ENCODE peak calls at places on chromosomes 13 and 19, in four cellular contexts. One of them, this sample, is unnamed.

GRCh38 chr13:52162279-52163101 is 3.1 kb upstream of the NEK3 start:
- DNase-seq in IMR-90: peak; percentile 70
- DNase-seq in sigmoid colon: no peak
- DNase-seq in heart left ventricle: no peak
- DNase-seq in this sample: no peak

GRCh38 chr13:113397606-113398425 is 33.9 kb upstream of the GRTP1 start:
- DNase-seq in IMR-90: no peak
- DNase-seq in sigmoid colon: peak; percentile 45
- DNase-seq in heart left ventricle: no peak
- DNase-seq in this sample: peak; percentile 70

GRCh38 chr19:8525401-8525684 is 11.4 kb upstream of the ZNF414 start:
- DNase-seq in IMR-90: no peak
- DNase-seq in sigmoid colon: no peak
- DNase-seq in heart left ventricle: no peak
- DNase-seq in this sample: no peak

GRCh38 chr13:112066624-112067004 is 335 bp upstream of the SOX1 start:
- DNase-seq in IMR-90: no peak
- DNase-seq in sigmoid colon: no peak
- DNase-seq in heart left ventricle: peak; percentile 60
- DNase-seq in this sample: no peak

GRCh38 chr13:110018009-110018408 is 231.6 kb upstream of the IRS2 start:
- DNase-seq in IMR-90: peak; percentile 57
- DNase-seq in sigmoid colon: no peak
- DNase-seq in heart left ventricle: no peak
- DNase-seq in this sample: no peak

GRCh38 chr19:45150180-45150579 is 10.6 kb downstream of the NKPD1 start:
- DNase-seq in IMR-90: no peak
- DNase-seq in sigmoid colon: no peak
- DNase-seq in heart left ventricle: no peak
- DNase-seq in this sample: no peak

GRCh38 chr13:66509176-66509575 is 721.0 kb downstream of the PCDH9 start:
- DNase-seq in IMR-90: peak; percentile 12
- DNase-seq in sigmoid colon: no peak
- DNase-seq in heart left ventricle: no peak
- DNase-seq in this sample: no peak

GRCh38 chr13:48687249-48687648 is 33.5 kb downstream of the CYSLTR2 start:
- DNase-seq in IMR-90: no peak
- DNase-seq in sigmoid colon: no peak
- DNase-seq in heart left ventricle: no peak
- DNase-seq in this sample: no peak

GRCh38 chr19:53906211-53907192 is 2.6 kb upstream of the CACNG7 start:
- DNase-seq in IMR-90: no peak
- DNase-seq in sigmoid colon: no peak
- DNase-seq in heart left ventricle: no peak
- DNase-seq in this sample: no peak

GRCh38 chr13:99796175-99796819 is 175.3 kb downstream of the ZIC5 start:
- DNase-seq in IMR-90: peak; percentile 32
- DNase-seq in sigmoid colon: no peak
- DNase-seq in heart left ventricle: no peak
- DNase-seq in this sample: no peak

GRCh38 chr13:25059166-25059565 is 36.8 kb upstream of the PABPC3 start:
- DNase-seq in IMR-90: no peak
- DNase-seq in sigmoid colon: no peak
- DNase-seq in heart left ventricle: no peak
- DNase-seq in this sample: no peak

GRCh38 chr13:53126803-53127202 is 98.2 kb downstream of the OLFM4 start:
- DNase-seq in IMR-90: peak; percentile 65
- DNase-seq in sigmoid colon: peak; percentile 80
- DNase-seq in heart left ventricle: peak; percentile 15
- DNase-seq in this sample: no peak

GRCh38 chr19:1237027-1237659 is 662 bp downstream of the CBARP start:
- DNase-seq in IMR-90: no peak
- DNase-seq in sigmoid colon: peak; percentile 82
- DNase-seq in heart left ventricle: no peak
- DNase-seq in this sample: no peak

GRCh38 chr19:1239796-1240737 is 1.5 kb upstream of the ATP5F1D start:
- DNase-seq in IMR-90: peak; percentile 92
- DNase-seq in sigmoid colon: peak; percentile 96
- DNase-seq in heart left ventricle: peak; percentile 91
- DNase-seq in this sample: no peak

GRCh38 chr19:1239420-1239795 is 1.6 kb upstream of the CBARP start:
- DNase-seq in IMR-90: no peak
- DNase-seq in sigmoid colon: no peak
- DNase-seq in heart left ventricle: no peak
- DNase-seq in this sample: no peak

GRCh38 chr19:1237754-1238372 is at the start of gene CBARP:
- DNase-seq in IMR-90: no peak
- DNase-seq in sigmoid colon: peak; percentile 72
- DNase-seq in heart left ventricle: no peak
- DNase-seq in this sample: no peak

DNA sequence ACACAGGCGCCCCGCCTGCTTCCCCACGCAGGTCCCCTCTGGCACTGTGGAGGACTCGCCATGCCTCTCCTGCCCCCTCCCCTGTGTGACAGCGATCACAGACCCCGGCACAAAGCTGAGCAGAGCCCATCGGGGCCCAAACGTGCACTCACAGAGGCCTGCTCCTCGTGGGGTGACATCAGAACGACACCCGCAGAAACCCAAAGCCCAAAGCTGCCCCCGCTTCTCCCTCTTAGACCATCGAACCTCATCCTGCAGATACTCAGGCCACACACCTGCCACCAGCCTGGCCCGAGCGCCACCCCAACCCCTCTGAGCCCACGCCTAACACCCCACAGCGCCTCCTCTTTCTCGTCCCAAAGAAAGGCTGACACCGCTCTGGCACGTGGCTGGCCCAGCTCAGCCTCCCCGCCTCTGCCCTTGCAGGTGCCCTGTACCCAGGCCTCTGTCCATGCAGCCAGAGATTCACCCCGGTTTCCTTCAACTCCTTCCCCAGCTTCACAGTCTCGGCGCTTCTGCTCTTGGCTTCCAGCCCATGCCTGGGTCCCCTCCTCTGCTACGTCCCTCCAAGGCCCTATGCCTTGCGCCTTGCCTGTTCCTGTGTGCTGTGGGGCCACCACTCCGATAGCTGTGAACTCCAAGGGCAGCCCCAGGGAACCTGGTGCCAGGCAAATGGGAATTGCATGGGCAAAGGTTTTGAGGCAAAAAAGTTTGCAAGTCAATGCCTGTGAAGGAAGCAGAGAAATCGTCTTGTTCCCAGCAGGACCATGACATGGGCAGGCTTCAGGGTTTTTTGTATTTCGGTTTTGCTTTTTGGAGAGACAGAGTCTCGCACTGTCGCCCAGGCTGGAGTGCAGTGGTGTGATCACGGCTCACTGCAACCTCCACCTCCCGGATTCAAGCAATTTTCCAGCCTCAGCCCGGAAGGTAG is 833 bp upstream of the CBARP start:
- DNase-seq in IMR-90: no peak
- DNase-seq in sigmoid colon: no peak
- DNase-seq in heart left ventricle: no peak
- DNase-seq in this sample: no peak
- TF ChIP-seq POLR2A in IMR-90: no peak
- TF ChIP-seq POLR2A in sigmoid colon: no peak
- TF ChIP-seq POLR2A in heart left ventricle: no peak
- TF ChIP-seq POLR2A in this sample: no peak

GRCh38 chr19:27828781-27829275 is 1384.1 kb downstream of the UQCRFS1 start:
- DNase-seq in IMR-90: no peak
- DNase-seq in sigmoid colon: no peak
- DNase-seq in heart left ventricle: no peak
- DNase-seq in this sample: no peak
- H3K9me3 ChIP-seq in IMR-90: peaks cover 5% of the 10 kb centered on the region
- H3K9me3 ChIP-seq in sigmoid colon: no peaks in the 10 kb centered on the region
- H3K9me3 ChIP-seq in heart left ventricle: no peaks in the 10 kb centered on the region
- H3K9me3 ChIP-seq in this sample: no peaks in the 10 kb centered on the region

GRCh38 chr19:2949939-2950285 is 5.1 kb upstream of the ZNF77 start:
- DNase-seq in IMR-90: peak; percentile 50
- DNase-seq in sigmoid colon: no peak
- DNase-seq in heart left ventricle: peak; percentile 77
- DNase-seq in this sample: no peak

GRCh38 chr19:2942928-2943640 is 1.7 kb downstream of the ZNF77 start:
- DNase-seq in IMR-90: no peak
- DNase-seq in sigmoid colon: no peak
- DNase-seq in heart left ventricle: no peak
- DNase-seq in this sample: no peak

GRCh38 chr19:2944403-2944774 is 382 bp downstream of the ZNF77 start:
- DNase-seq in IMR-90: no peak
- DNase-seq in sigmoid colon: no peak
- DNase-seq in heart left ventricle: peak; percentile 10
- DNase-seq in this sample: no peak

GRCh38 chr19:2945575-2946184 is 909 bp upstream of the ZNF77 start:
- DNase-seq in IMR-90: no peak
- DNase-seq in sigmoid colon: no peak
- DNase-seq in heart left ventricle: no peak
- DNase-seq in this sample: no peak

DNA sequence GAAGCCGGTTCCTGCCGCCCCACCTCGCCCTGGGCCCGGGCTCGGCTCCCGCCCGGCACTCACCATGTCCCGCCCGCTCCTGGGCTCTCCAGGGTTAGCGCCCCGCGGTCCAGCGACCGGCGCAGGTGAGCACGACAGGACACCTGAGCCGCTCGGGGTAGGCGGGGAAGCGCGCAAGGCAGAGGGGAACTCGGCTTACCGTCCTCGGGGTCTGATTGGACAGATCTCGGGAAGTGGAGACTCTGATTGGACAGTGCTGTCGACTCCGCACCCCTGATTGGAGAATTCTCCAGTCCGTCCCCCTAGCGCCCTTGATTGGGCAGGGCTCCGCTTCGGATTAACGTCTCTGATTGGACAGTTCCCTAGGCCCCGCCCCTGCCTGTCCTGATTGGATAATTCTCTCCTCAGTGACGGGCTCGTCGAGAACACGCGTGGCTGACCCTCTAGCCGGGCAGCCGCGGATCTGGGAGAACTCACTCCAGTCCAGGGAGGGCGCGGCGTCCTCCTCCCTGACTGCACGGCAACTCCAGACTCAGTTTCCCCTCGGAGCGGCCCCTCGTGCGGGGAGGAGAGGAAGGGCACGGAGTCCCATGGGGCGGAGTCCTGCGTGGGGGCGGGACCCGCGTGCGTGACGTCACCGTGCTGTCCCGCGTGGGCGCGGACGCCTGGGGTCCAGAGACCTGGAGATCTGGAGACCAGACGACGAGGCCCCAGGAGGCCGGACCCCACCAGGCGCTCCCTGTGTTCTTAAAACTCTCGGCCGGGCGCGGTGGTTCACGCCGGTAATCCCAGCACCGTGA is at the start of gene ZNF77:
- DNase-seq in IMR-90: peak; percentile 99
- DNase-seq in sigmoid colon: peak; percentile 100
- DNase-seq in heart left ventricle: peak; percentile 99
- DNase-seq in this sample: peak; percentile 100
- TF ChIP-seq POLR2A in IMR-90: peak; percentile 49
- TF ChIP-seq POLR2A in sigmoid colon: peak; percentile 21
- TF ChIP-seq POLR2A in heart left ventricle: peak; percentile 19
- TF ChIP-seq POLR2A in this sample: no peak

GRCh38 chr19:6988257-6988656 is 33.0 kb downstream of the MBD3L2B start:
- DNase-seq in IMR-90: no peak
- DNase-seq in sigmoid colon: no peak
- DNase-seq in heart left ventricle: no peak
- DNase-seq in this sample: no peak
- H3K9me3 ChIP-seq in IMR-90: peaks cover 26% of the 10 kb centered on the region
- H3K9me3 ChIP-seq in sigmoid colon: peaks cover 10% of the 10 kb centered on the region
- H3K9me3 ChIP-seq in heart left ventricle: no peaks in the 10 kb centered on the region
- H3K9me3 ChIP-seq in this sample: peaks cover 5% of the 10 kb centered on the region

DNA sequence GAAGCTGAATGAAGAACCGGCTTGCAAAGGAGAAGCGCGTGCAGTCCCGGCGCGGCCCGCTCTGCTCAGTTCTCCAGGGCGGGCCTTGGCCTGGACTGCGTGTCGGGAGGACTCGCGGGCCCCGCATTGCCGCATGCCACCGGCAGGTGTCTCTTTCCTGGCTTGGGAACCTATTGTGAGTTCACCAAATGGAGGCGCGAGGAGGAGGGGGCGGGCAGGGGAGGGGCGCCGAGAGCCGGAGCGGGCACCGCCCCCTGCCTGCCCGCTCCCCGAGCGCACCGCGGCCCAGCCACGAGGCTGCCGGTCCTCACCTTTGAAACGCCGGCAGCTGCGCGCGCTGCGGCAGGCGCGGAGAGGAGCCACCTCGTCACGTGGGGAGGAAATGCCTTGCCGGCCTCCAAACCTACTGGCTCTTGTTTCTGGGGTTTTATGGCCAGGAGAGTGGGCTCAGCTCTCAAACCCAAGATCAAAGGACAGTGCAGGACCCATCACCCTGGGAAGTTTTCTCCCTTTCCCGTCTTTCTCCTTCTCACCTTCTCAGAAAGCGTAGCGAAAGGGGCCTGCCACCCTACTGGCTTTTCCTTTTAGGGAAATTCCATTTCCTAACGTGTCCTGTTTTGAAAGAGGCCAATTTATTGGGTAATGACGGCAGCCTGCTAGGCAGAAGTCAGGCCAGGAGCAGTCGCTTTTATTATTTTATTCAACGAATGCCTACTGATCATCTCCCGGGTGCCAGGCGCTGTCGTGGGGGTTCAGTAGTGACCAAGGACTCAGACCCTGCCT is 13.8 kb upstream of the UBE2L5 start:
- DNase-seq in IMR-90: peak; percentile 79
- DNase-seq in sigmoid colon: peak; percentile 98
- DNase-seq in heart left ventricle: peak; percentile 92
- DNase-seq in this sample: peak; percentile 97
- TF ChIP-seq POLR2A in IMR-90: no peak
- TF ChIP-seq POLR2A in sigmoid colon: no peak
- TF ChIP-seq POLR2A in heart left ventricle: no peak
- TF ChIP-seq POLR2A in this sample: no peak

GRCh38 chr19:27674701-27675100 is 1538.2 kb downstream of the UQCRFS1 start:
- DNase-seq in IMR-90: no peak
- DNase-seq in sigmoid colon: no peak
- DNase-seq in heart left ventricle: no peak
- DNase-seq in this sample: peak; percentile 14
- H3K9me3 ChIP-seq in IMR-90: peaks cover 26% of the 10 kb centered on the region
- H3K9me3 ChIP-seq in sigmoid colon: peaks cover 2% of the 10 kb centered on the region
- H3K9me3 ChIP-seq in heart left ventricle: no peaks in the 10 kb centered on the region
- H3K9me3 ChIP-seq in this sample: no peaks in the 10 kb centered on the region